ENCODE peak calls at places on chromosomes 12 and 14, in six cellular contexts. One of them, this sample, is unnamed.
A peak's percentile ranks its signal among the peaks of the same experiment; 100 is the strongest.

GRCh38 chr14:93915070-93915705 is 12.0 kb upstream of the FAM181A start:
- DNase-seq in GM12865: no peak
- DNase-seq in sigmoid colon: no peak
- DNase-seq in fibroblast of the aortic adventitia: no peak
- DNase-seq in ovary: no peak
- DNase-seq in A549: no peak
- DNase-seq in this sample: no peak

GRCh38 chr14:50095895-50096294 is 20.5 kb downstream of the VCPKMT start:
- DNase-seq in GM12865: no peak
- DNase-seq in A549: no peak
- DNase-seq in ovary: no peak
- DNase-seq in fibroblast of the aortic adventitia: no peak
- DNase-seq in sigmoid colon: no peak
- DNase-seq in this sample: no peak

GRCh38 chr14:69398818-69399210 is 322 bp downstream of the SLC39A9 start:
- DNase-seq in GM12865: no peak
- DNase-seq in ovary: no peak
- DNase-seq in sigmoid colon: no peak
- DNase-seq in fibroblast of the aortic adventitia: no peak
- DNase-seq in A549: no peak
- DNase-seq in this sample: no peak

GRCh38 chr14:101369916-101370592 is 191.2 kb upstream of the DIO3 start:
- DNase-seq in fibroblast of the aortic adventitia: no peak
- DNase-seq in A549: no peak
- DNase-seq in sigmoid colon: no peak
- DNase-seq in GM12865: no peak
- DNase-seq in ovary: no peak
- DNase-seq in this sample: no peak

GRCh38 chr14:52690983-52691760 is 4.2 kb downstream of the ERO1A start:
- DNase-seq in GM12865: no peak
- DNase-seq in fibroblast of the aortic adventitia: no peak
- DNase-seq in sigmoid colon: no peak
- DNase-seq in A549: no peak
- DNase-seq in ovary: no peak
- DNase-seq in this sample: no peak

GRCh38 chr14:102182190-102182589 is 42.5 kb downstream of the WDR20 start:
- DNase-seq in A549: no peak
- DNase-seq in sigmoid colon: no peak
- DNase-seq in fibroblast of the aortic adventitia: peak; percentile 40
- DNase-seq in GM12865: no peak
- DNase-seq in ovary: no peak
- DNase-seq in this sample: peak; percentile 70

GRCh38 chr12:94561943-94562411 is 88.4 kb downstream of the TMCC3 start:
- DNase-seq in A549: no peak
- DNase-seq in GM12865: peak; percentile 93
- DNase-seq in sigmoid colon: no peak
- DNase-seq in fibroblast of the aortic adventitia: no peak
- DNase-seq in ovary: no peak
- DNase-seq in this sample: peak; percentile 24

GRCh38 chr14:28502517-28502916 is 264.1 kb upstream of the FOXG1 start:
- DNase-seq in sigmoid colon: no peak
- DNase-seq in GM12865: no peak
- DNase-seq in A549: no peak
- DNase-seq in ovary: no peak
- DNase-seq in fibroblast of the aortic adventitia: no peak
- DNase-seq in this sample: no peak

GRCh38 chr12:42474391-42474790 is 115.2 kb downstream of the PRICKLE1 start:
- DNase-seq in sigmoid colon: no peak
- DNase-seq in fibroblast of the aortic adventitia: peak; percentile 52
- DNase-seq in A549: peak; percentile 19
- DNase-seq in GM12865: no peak
- DNase-seq in ovary: no peak
- DNase-seq in this sample: peak; percentile 84

GRCh38 chr14:94561656-94562010 is 391 bp downstream of the SERPINA4 start:
- DNase-seq in GM12865: no peak
- DNase-seq in fibroblast of the aortic adventitia: no peak
- DNase-seq in sigmoid colon: no peak
- DNase-seq in A549: no peak
- DNase-seq in ovary: no peak
- DNase-seq in this sample: no peak

GRCh38 chr12:64824500-64825142 is at the start of gene TBC1D30:
- DNase-seq in sigmoid colon: no peak
- DNase-seq in ovary: peak; percentile 29
- DNase-seq in A549: no peak
- DNase-seq in GM12865: peak; percentile 73
- DNase-seq in fibroblast of the aortic adventitia: peak; percentile 3
- DNase-seq in this sample: peak; percentile 60

GRCh38 chr14:77123381-77124344 is 17.9 kb downstream of the ZDHHC22 start:
- DNase-seq in fibroblast of the aortic adventitia: no peak
- DNase-seq in ovary: no peak
- DNase-seq in GM12865: peak; percentile 32
- DNase-seq in A549: no peak
- DNase-seq in sigmoid colon: no peak
- DNase-seq in this sample: peak; percentile 18

GRCh38 chr12:96493101-96493500 is 3.7 kb downstream of the CFAP54 start:
- DNase-seq in A549: no peak
- DNase-seq in ovary: no peak
- DNase-seq in GM12865: no peak
- DNase-seq in sigmoid colon: no peak
- DNase-seq in fibroblast of the aortic adventitia: no peak
- DNase-seq in this sample: peak; percentile 51

GRCh38 chr12:116365606-116366455 is 88.3 kb upstream of the MED13L start:
- DNase-seq in A549: no peak
- DNase-seq in GM12865: no peak
- DNase-seq in fibroblast of the aortic adventitia: no peak
- DNase-seq in ovary: no peak
- DNase-seq in sigmoid colon: no peak
- DNase-seq in this sample: no peak

GRCh38 chr12:116366456-116366776 is 88.9 kb upstream of the MED13L start:
- DNase-seq in A549: peak; percentile 75
- DNase-seq in sigmoid colon: peak; percentile 71
- DNase-seq in fibroblast of the aortic adventitia: no peak
- DNase-seq in GM12865: no peak
- DNase-seq in ovary: no peak
- DNase-seq in this sample: no peak

GRCh38 chr12:116368196-116369194 is 91.0 kb upstream of the MED13L start:
- DNase-seq in GM12865: no peak
- DNase-seq in ovary: no peak
- DNase-seq in A549: peak; percentile 99
- DNase-seq in sigmoid colon: no peak
- DNase-seq in fibroblast of the aortic adventitia: no peak
- DNase-seq in this sample: no peak

GRCh38 chr12:116365114-116365513 is 87.6 kb upstream of the MED13L start:
- DNase-seq in sigmoid colon: no peak
- DNase-seq in A549: peak; percentile 74
- DNase-seq in fibroblast of the aortic adventitia: no peak
- DNase-seq in ovary: no peak
- DNase-seq in GM12865: no peak
- DNase-seq in this sample: no peak

GRCh38 chr12:116366824-116367223 is 89.3 kb upstream of the MED13L start:
- DNase-seq in fibroblast of the aortic adventitia: no peak
- DNase-seq in sigmoid colon: no peak
- DNase-seq in ovary: no peak
- DNase-seq in GM12865: no peak
- DNase-seq in A549: no peak
- DNase-seq in this sample: no peak
- H3K4me3 ChIP-seq in fibroblast of the aortic adventitia: no peak overlapping the region
- H3K4me3 ChIP-seq in sigmoid colon: no peak overlapping the region
- H3K4me3 ChIP-seq in ovary: no peak overlapping the region
- H3K4me3 ChIP-seq in GM12865: no peak overlapping the region
- H3K4me3 ChIP-seq in A549: no peak overlapping the region
- H3K4me3 ChIP-seq in this sample: no peak overlapping the region

GRCh38 chr12:113898466-113898865 is 67.7 kb downstream of the RBM19 start:
- DNase-seq in GM12865: no peak
- DNase-seq in ovary: no peak
- DNase-seq in A549: no peak
- DNase-seq in sigmoid colon: no peak
- DNase-seq in fibroblast of the aortic adventitia: no peak
- DNase-seq in this sample: no peak
- H3K4me3 ChIP-seq in GM12865: no peak overlapping the region
- H3K4me3 ChIP-seq in ovary: no peak overlapping the region
- H3K4me3 ChIP-seq in A549: no peak overlapping the region
- H3K4me3 ChIP-seq in sigmoid colon: no peak overlapping the region
- H3K4me3 ChIP-seq in fibroblast of the aortic adventitia: no peak overlapping the region
- H3K4me3 ChIP-seq in this sample: no peak overlapping the region

DNA sequence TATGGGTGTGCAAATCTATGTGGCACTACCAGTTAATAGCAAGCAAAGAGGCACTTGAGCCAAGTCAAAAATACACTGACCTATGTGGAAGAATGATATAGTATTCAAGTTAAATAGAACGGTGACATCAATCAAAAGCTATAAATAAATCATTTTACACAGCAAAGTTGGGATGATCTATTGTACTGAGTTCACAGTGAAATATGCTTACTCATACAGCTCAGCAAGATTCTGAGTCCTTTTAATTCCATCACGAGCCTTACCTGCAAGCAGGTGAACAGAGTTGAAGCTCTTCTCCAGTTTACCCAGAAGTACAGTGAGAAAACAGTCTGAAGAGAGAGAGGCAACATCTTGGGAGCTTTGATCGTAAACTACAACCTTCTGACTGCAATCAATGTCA is 43.1 kb downstream of the DUSP16 start:
- DNase-seq in A549: no peak
- DNase-seq in ovary: no peak
- DNase-seq in GM12865: no peak
- DNase-seq in sigmoid colon: no peak
- DNase-seq in fibroblast of the aortic adventitia: no peak
- DNase-seq in this sample: no peak
- H3K4me3 ChIP-seq in A549: no peak overlapping the region
- H3K4me3 ChIP-seq in ovary: no peak overlapping the region
- H3K4me3 ChIP-seq in GM12865: no peak overlapping the region
- H3K4me3 ChIP-seq in sigmoid colon: no peak overlapping the region
- H3K4me3 ChIP-seq in fibroblast of the aortic adventitia: no peak overlapping the region
- H3K4me3 ChIP-seq in this sample: no peak overlapping the region

GRCh38 chr12:48994224-48995060 is 4.7 kb downstream of the DDN start:
- DNase-seq in A549: no peak
- DNase-seq in sigmoid colon: no peak
- DNase-seq in GM12865: no peak
- DNase-seq in fibroblast of the aortic adventitia: no peak
- DNase-seq in ovary: no peak
- DNase-seq in this sample: no peak

GRCh38 chr12:48997719-48998496 is 1.3 kb downstream of the DDN start:
- DNase-seq in GM12865: peak; percentile 84
- DNase-seq in fibroblast of the aortic adventitia: no peak
- DNase-seq in sigmoid colon: no peak
- DNase-seq in ovary: no peak
- DNase-seq in A549: peak; percentile 55
- DNase-seq in this sample: no peak

GRCh38 chr12:48993787-48994186 is 5.4 kb downstream of the DDN start:
- DNase-seq in ovary: no peak
- DNase-seq in fibroblast of the aortic adventitia: no peak
- DNase-seq in GM12865: no peak
- DNase-seq in sigmoid colon: no peak
- DNase-seq in A549: no peak
- DNase-seq in this sample: no peak

GRCh38 chr12:48996794-48997718 is 2.1 kb downstream of the DDN start:
- DNase-seq in A549: peak; percentile 83
- DNase-seq in fibroblast of the aortic adventitia: peak; percentile 55
- DNase-seq in ovary: peak; percentile 57
- DNase-seq in sigmoid colon: peak; percentile 87
- DNase-seq in GM12865: peak; percentile 77
- DNase-seq in this sample: peak; percentile 62

DNA sequence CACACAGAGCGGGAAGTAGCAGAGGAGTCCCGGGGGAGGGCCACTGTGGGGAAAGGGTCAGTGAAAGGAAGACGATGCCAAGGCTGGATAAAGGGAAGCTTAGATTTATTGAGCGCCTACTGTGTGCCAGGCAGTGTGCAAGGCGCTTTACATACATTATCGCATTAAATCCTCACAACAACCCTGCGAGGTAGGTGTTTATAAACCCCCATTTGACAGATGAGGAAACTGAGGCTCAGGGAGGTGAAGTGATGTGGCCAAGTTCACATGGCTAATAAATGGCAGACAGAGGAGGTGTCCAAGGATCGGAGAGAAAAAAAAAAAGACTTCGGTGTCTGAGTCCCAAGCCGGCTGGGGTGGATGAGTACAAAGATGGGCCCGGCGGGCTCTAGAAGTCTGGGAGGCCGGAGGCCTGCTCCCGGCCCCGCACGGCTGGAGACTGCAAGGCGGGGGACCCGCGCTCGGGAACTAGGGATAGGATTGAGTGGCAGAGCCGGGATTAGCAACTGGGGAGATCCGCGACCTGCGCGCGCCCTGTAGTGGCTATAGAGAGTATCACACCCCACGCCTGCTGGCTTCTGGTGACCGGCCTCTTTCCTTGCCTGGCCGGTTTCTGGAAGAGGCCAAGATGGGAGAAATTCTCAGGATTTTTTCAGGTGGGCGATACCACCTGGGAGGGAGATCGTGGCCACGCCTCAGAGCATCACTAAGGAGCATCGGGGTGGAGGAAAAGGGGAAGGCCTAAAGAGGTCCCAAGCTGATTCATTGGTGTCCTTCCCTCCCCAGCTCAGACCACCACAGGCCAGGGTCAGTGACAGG is 3.9 kb downstream of the DDN start:
- DNase-seq in A549: peak; percentile 89
- DNase-seq in fibroblast of the aortic adventitia: peak; percentile 76
- DNase-seq in GM12865: peak; percentile 59
- DNase-seq in ovary: peak; percentile 69
- DNase-seq in sigmoid colon: peak; percentile 89
- DNase-seq in this sample: peak; percentile 72
- H3K4me3 ChIP-seq in A549: peak overlapping the region; percentile 32
- H3K4me3 ChIP-seq in fibroblast of the aortic adventitia: peak overlapping the region; percentile 31
- H3K4me3 ChIP-seq in GM12865: no peak overlapping the region
- H3K4me3 ChIP-seq in ovary: no peak overlapping the region
- H3K4me3 ChIP-seq in sigmoid colon: peak overlapping the region; percentile 23
- H3K4me3 ChIP-seq in this sample: no peak overlapping the region

DNA sequence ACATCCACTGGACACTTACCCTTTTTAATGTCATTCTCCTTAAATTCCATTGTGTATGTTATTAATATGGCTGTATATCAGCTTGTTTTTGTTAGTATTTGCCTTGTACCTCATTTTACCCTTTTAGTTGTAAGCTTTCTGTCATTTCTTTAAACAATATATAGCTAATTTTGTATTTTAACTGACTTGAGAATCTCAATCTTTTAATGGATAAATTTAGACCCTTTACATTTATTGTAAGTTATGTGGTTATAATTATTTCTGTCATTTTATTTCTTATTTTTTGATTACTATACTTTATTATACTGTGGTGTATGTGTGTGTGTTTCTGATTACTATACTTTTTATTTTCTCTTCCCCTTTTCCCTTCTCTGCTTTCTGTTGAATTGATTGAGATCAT is 159.0 kb upstream of the LHX5 start:
- DNase-seq in sigmoid colon: no peak
- DNase-seq in ovary: no peak
- DNase-seq in fibroblast of the aortic adventitia: no peak
- DNase-seq in A549: no peak
- DNase-seq in GM12865: no peak
- DNase-seq in this sample: no peak
- H3K4me3 ChIP-seq in sigmoid colon: no peak overlapping the region
- H3K4me3 ChIP-seq in ovary: no peak overlapping the region
- H3K4me3 ChIP-seq in fibroblast of the aortic adventitia: no peak overlapping the region
- H3K4me3 ChIP-seq in A549: no peak overlapping the region
- H3K4me3 ChIP-seq in GM12865: no peak overlapping the region
- H3K4me3 ChIP-seq in this sample: no peak overlapping the region

DNA sequence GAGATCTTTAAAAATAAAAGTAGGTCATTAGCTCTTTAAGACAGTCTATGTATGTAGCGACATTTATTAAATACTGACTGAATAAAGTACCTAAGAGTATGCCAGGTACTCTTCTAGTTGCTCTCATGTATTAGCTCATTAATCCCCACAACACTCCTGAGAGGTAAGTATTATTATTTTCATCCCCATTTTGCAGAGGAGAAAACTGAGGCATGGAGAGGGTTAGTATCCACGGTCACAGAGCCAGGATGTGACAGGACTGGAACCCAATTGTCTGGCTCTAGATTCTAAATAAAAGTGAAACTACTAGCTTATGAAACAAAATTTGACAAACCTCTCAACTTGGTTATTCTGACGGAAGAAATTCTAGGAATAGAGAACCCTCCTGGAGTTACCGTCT is 112.1 kb downstream of the CHST11 start:
- DNase-seq in GM12865: no peak
- DNase-seq in fibroblast of the aortic adventitia: no peak
- DNase-seq in sigmoid colon: no peak
- DNase-seq in ovary: no peak
- DNase-seq in A549: no peak
- DNase-seq in this sample: no peak
- H3K4me3 ChIP-seq in GM12865: no peak overlapping the region
- H3K4me3 ChIP-seq in fibroblast of the aortic adventitia: no peak overlapping the region
- H3K4me3 ChIP-seq in sigmoid colon: no peak overlapping the region
- H3K4me3 ChIP-seq in ovary: no peak overlapping the region
- H3K4me3 ChIP-seq in A549: no peak overlapping the region
- H3K4me3 ChIP-seq in this sample: no peak overlapping the region

This sample was measured in foreskin fibroblast.